ENCODE peak calls at places on chromosomes 1 and 21, in six cellular contexts. Y is heart left ventricle, C is HFF-Myc, F is dorsolateral prefrontal cortex, U is cardiac fibroblast, Q is fibroblast of pulmonary artery. L is an unnamed sample.

GRCh38 chr1:33763406-33763805 is 100.5 kb upstream of the HMGB4 start:
- DNase-seq in Q (peak), U (no peak), F (no peak), C (peak), Y (peak), L (peak)

GRCh38 chr1:165755393-165756010 is 13.2 kb downstream of the TMCO1 start:
- DNase-seq in Q (no peak), U (no peak), C (no peak), Y (no peak), F (no peak), L (no peak)

GRCh38 chr1:68121536-68121935 is 71.1 kb upstream of the DIRAS3 start:
- DNase-seq in U (peak), C (no peak), F (no peak), Y (no peak), Q (peak), L (peak)

GRCh38 chr1:91768786-91769697 is 116.9 kb downstream of the TGFBR3 start:
- DNase-seq in F (no peak), C (no peak), Q (no peak), U (no peak), Y (no peak), L (no peak)

GRCh38 chr1:112954945-112955677 is 885 bp downstream of the SLC16A1 start:
- DNase-seq in Q (peak), F (peak), C (no peak), U (peak), Y (peak), L (peak)

GRCh38 chr1:109438798-109439297 is 12.6 kb upstream of the PSMA5 start:
- DNase-seq in F (no peak), Y (peak), Q (peak), C (peak), U (peak), L (peak)

GRCh38 chr1:232980336-232980978 is 30.0 kb downstream of the NTPCR start:
- DNase-seq in F (peak), Y (no peak), C (no peak), U (no peak), Q (no peak), L (no peak)

GRCh38 chr21:36203603-36203889 is 46.9 kb downstream of the DOP1B start:
- DNase-seq in F (no peak), C (peak), U (peak), Y (no peak), Q (peak), L (peak)

GRCh38 chr1:100671604-100672003 is 47.9 kb upstream of the VCAM1 start:
- DNase-seq in Q (peak), U (peak), F (no peak), Y (no peak), C (no peak), L (peak)

GRCh38 chr1:165371588-165372235 is 15.2 kb upstream of the LMX1A start:
- DNase-seq in Y (no peak), U (peak), F (no peak), Q (no peak), C (no peak), L (peak)

GRCh38 chr1:8343464-8344001 is 25.6 kb downstream of the SLC45A1 start:
- DNase-seq in F (no peak), Q (peak), C (peak), U (peak), Y (peak), L (peak)

GRCh38 chr1:198201956-198202784 is 45.4 kb downstream of the NEK7 start:
- DNase-seq in Y (no peak), U (no peak), F (no peak), C (no peak), Q (no peak), L (no peak)

GRCh38 chr21:28454978-28455600 is 537.6 kb downstream of the LTN1 start:
- DNase-seq in Q (no peak), F (no peak), C (no peak), U (no peak), Y (no peak), L (peak)

GRCh38 chr1:183807549-183808168 is 2.7 kb downstream of the RGL1 start:
- DNase-seq in F (no peak), Q (peak), Y (peak), C (peak), U (no peak), L (peak)
- H3K4me3 ChIP-seq in F (peak), Q (peak), Y (peak), C (peak), U (peak), L (no peak)

GRCh38 chr21:43906585-43907370 is 41.8 kb downstream of the AGPAT3 start:
- DNase-seq in Y (peak), Q (no peak), U (no peak), F (no peak), C (no peak), L (no peak)

GRCh38 chr21:43908167-43908566 is 43.1 kb downstream of the AGPAT3 start:
- DNase-seq in U (no peak), F (no peak), C (no peak), Q (no peak), Y (peak), L (no peak)

GRCh38 chr21:43905726-43906455 is 40.9 kb downstream of the AGPAT3 start:
- DNase-seq in U (no peak), F (no peak), Y (peak), C (no peak), Q (no peak), L (peak)

GRCh38 chr21:43909736-43910455 is 44.9 kb downstream of the AGPAT3 start:
- DNase-seq in F (no peak), Q (no peak), Y (peak), C (no peak), U (no peak), L (no peak)

GRCh38 chr21:43907751-43908150 is 42.7 kb downstream of the AGPAT3 start:
- DNase-seq in Y (peak), U (no peak), F (no peak), C (no peak), Q (no peak), L (no peak)
- TF ChIP-seq CTCF in Y (no peak), U (no peak), F (no peak), C (no peak), Q (no peak), L (no peak)

DNA sequence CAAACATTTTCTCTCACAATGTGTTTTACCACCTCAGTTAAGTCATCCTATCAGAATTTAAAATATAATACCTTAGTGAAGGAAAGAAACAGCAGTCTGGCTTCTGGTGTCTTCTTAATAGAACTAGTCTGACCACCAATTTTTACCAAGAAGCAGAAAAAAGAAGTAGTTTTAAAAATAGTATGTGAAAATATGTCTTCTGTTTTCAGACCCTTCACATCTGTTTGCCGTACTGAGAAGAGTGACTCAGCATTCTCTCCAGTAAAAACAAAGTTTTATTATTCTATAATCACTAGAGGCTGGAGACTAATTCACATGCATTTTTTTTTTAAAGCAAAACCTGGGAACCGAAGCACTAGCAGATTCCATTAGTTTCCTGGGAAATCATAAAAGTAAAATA is 163.8 kb downstream of the COL24A1 start:
- DNase-seq in U (peak), F (no peak), C (peak), Y (no peak), Q (peak), L (peak)
- H3K4me3 ChIP-seq in U (no peak), F (no peak), C (peak), Y (no peak), Q (peak), L (peak)

GRCh38 chr1:111274653-111275052 is 16.0 kb upstream of the CHIA start:
- DNase-seq in F (no peak), Y (no peak), Q (no peak), C (no peak), U (no peak), L (no peak)
- TF ChIP-seq CTCF in F (no peak), Y (no peak), Q (no peak), C (no peak), U (no peak), L (no peak)

GRCh38 chr1:87450136-87450535 is 121.5 kb downstream of the LMO4 start:
- DNase-seq in U (no peak), Y (no peak), C (no peak), F (no peak), Q (no peak), L (no peak)
- H3K4me3 ChIP-seq in U (no peak), Y (no peak), C (no peak), F (no peak), Q (no peak), L (no peak)

GRCh38 chr21:17903029-17903806 is 84.1 kb upstream of the C21orf91 start:
- DNase-seq in C (no peak), Y (no peak), Q (peak), U (peak), F (no peak), L (peak)
- TF ChIP-seq CTCF in C (no peak), Y (peak), Q (no peak), U (no peak), F (peak), L (peak)

GRCh38 chr1:115641762-115642167 is at the start of gene VANGL1:
- DNase-seq in F (no peak), Q (peak), Y (peak), C (no peak), U (peak), L (peak)

GRCh38 chr1:115642168-115643072 is 650 bp downstream of the VANGL1 start:
- DNase-seq in F (no peak), U (peak), C (no peak), Y (peak), Q (peak), L (peak)

GRCh38 chr1:115643219-115643618 is 1.4 kb downstream of the VANGL1 start:
- DNase-seq in F (no peak), C (no peak), U (no peak), Q (no peak), Y (no peak), L (no peak)

GRCh38 chr1:115644109-115644508 is 2.3 kb downstream of the VANGL1 start:
- DNase-seq in Y (no peak), C (no peak), F (no peak), U (no peak), Q (no peak), L (no peak)

GRCh38 chr1:115643636-115644035 is 1.9 kb downstream of the VANGL1 start:
- DNase-seq in U (no peak), Q (no peak), F (no peak), C (no peak), Y (no peak), L (no peak)
- H3K4me3 ChIP-seq in U (no peak), Q (no peak), F (no peak), C (peak), Y (no peak), L (no peak)

GRCh38 chr1:62436039-62436465 is 797 bp upstream of the USP1 start:
- DNase-seq in U (no peak), C (peak), Y (no peak), Q (no peak), F (peak), L (no peak)

GRCh38 chr1:62436466-62437272 is at the start of gene USP1:
- DNase-seq in Q (peak), F (peak), U (peak), Y (peak), C (peak), L (peak)

GRCh38 chr1:62434612-62434994 is 2.2 kb upstream of the USP1 start:
- DNase-seq in F (no peak), Y (no peak), Q (no peak), C (no peak), U (no peak), L (no peak)

GRCh38 chr1:62435231-62436038 is 1.4 kb upstream of the USP1 start:
- DNase-seq in Y (no peak), F (no peak), U (no peak), C (no peak), Q (no peak), L (no peak)

GRCh38 chr1:62433861-62434611 is 2.8 kb upstream of the USP1 start:
- DNase-seq in C (no peak), U (no peak), Y (no peak), Q (no peak), F (no peak), L (no peak)
- TF ChIP-seq CTCF in C (no peak), U (no peak), Y (no peak), Q (no peak), F (no peak), L (no peak)

DNA sequence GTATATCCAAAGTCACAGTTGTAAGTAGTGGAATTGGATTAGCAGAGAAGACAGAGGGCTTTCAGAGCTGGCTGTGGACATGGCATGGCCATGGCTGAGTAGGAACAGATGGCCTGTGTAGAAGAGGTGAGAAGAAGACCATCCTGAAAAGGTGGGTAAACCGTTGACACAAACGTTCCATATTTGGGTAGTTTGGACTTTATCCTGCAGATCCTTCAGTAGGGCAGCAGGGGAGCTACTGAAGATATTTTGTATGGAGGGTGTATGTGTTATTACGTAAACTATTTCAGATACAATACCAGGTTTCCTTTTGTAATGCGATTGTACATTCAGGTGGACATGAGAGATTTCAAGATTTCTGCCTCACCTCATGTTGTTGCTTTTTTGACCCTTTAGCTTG is 1.6 kb downstream of the UTP11 start:
- DNase-seq in Q (no peak), C (no peak), F (no peak), Y (no peak), U (no peak), L (no peak)
- H3K4me3 ChIP-seq in Q (peak), C (peak), F (no peak), Y (peak), U (no peak), L (peak)

GRCh38 chr1:42479621-42480020 is 16.5 kb downstream of the CCDC30 start:
- DNase-seq in Q (peak), U (no peak), F (no peak), Y (no peak), C (no peak), L (peak)
- TF ChIP-seq CTCF in Q (no peak), U (peak), F (no peak), Y (no peak), C (no peak), L (no peak)